ENCODE peak calls at places on chromosomes 16 and 17, in four cellular contexts. R is stimulated activated CD8-positive, alpha-beta memory T cell treated with anti-CD3 and anti-CD28 coated beads, Interleukin-2, amount 100 ng/mL, for 1 hour; Y is foreskin keratinocyte; F is BJ. Q is an unnamed sample.

GRCh38 chr16:26598061-26598460 is 468.7 kb upstream of the C16orf82 start:
- DNase-seq in R (peak), Y (no peak), F (no peak), Q (no peak)

GRCh38 chr16:55368205-55368604 is 44.2 kb downstream of the IRX6 start:
- DNase-seq in Y (no peak), F (no peak), R (no peak), Q (no peak)

GRCh38 chr16:68939921-68940320 is 96.6 kb downstream of the TANGO6 start:
- DNase-seq in F (no peak), R (no peak), Y (no peak), Q (no peak)

GRCh38 chr16:78493573-78493972 is 394.1 kb downstream of the WWOX start:
- DNase-seq in R (no peak), Y (no peak), F (no peak), Q (no peak)

GRCh38 chr16:19717319-19717718 is 708 bp downstream of the KNOP1 start:
- DNase-seq in R (no peak), F (no peak), Y (no peak), Q (no peak)

GRCh38 chr17:59830007-59830630 is 62.6 kb downstream of the TUBD1 start:
- DNase-seq in F (no peak), R (no peak), Y (peak), Q (no peak)

GRCh38 chr16:86953631-86954465 is 363.3 kb downstream of the C16orf95 start:
- DNase-seq in R (no peak), F (no peak), Y (no peak), Q (no peak)

GRCh38 chr16:87459027-87459426 is 33.8 kb downstream of the ZCCHC14 start:
- DNase-seq in F (no peak), Y (no peak), R (no peak), Q (no peak)

GRCh38 chr17:14201087-14201486 is 35.6 kb downstream of the CDRT15 start:
- DNase-seq in Y (no peak), R (no peak), F (peak), Q (no peak)

GRCh38 chr16:15928261-15929104 is 20.9 kb upstream of the ABCC1 start:
- DNase-seq in F (no peak), R (no peak), Y (no peak), Q (no peak)

GRCh38 chr16:50024207-50024606 is 818 bp upstream of the CNEP1R1 start:
- DNase-seq in Y (no peak), F (no peak), R (no peak), Q (no peak)

GRCh38 chr17:14198013-14198412 is 38.6 kb downstream of the CDRT15 start:
- DNase-seq in R (no peak), F (no peak), Y (no peak), Q (no peak)

GRCh38 chr17:66466933-66467367 is 164.5 kb downstream of the PRKCA start:
- DNase-seq in R (no peak), Y (peak), F (peak), Q (peak)

GRCh38 chr17:45782889-45783592 is 1.1 kb upstream of the CRHR1 start:
- DNase-seq in Y (no peak), R (no peak), F (no peak), Q (no peak)

GRCh38 chr17:39564201-39564828 is 43.4 kb downstream of the NEUROD2 start:
- DNase-seq in R (no peak), Y (no peak), F (no peak), Q (no peak)

GRCh38 chr17:71502443-71502842 is 618.4 kb upstream of the SOX9 start:
- DNase-seq in Y (no peak), R (no peak), F (no peak), Q (no peak)

GRCh38 chr16:26276289-26276688 is 584.5 kb downstream of the HS3ST4 start:
- DNase-seq in R (no peak), F (no peak), Y (no peak), Q (no peak)

GRCh38 chr17:2222301-2222700 is 81.3 kb downstream of the SMG6 start:
- DNase-seq in Y (no peak), R (no peak), F (no peak), Q (no peak)